ENCODE peak calls at places on chromosomes 12 and 14, in eight cellular contexts. S is colonic mucosa, O is small intestine, K is A549, J is esophagus squamous epithelium, V is left ventricle myocardium inferior, N is ascending aorta, Y is lung. Q is an unnamed sample. For H3K9me3, the result is how much of the 10 kb centered on the place peaks cover.

GRCh38 chr12:10073266-10073665 is 25.5 kb downstream of the CLEC1A start:
- DNase-seq in V (no peak), O (no peak), S (no peak), N (no peak), J (no peak), K (no peak), Y (no peak), Q (no peak)

GRCh38 chr12:98297557-98297956 is 217.8 kb upstream of the TMPO start:
- DNase-seq in K (no peak), N (no peak), Y (no peak), O (no peak), J (no peak), V (no peak), S (no peak), Q (no peak)

GRCh38 chr14:90443161-90444076 is 46.6 kb downstream of the CALM1 start:
- DNase-seq in K (no peak), J (no peak), N (no peak), S (no peak), Y (no peak), O (no peak), V (no peak), Q (no peak)

GRCh38 chr12:11653215-11653753 is 3.8 kb downstream of the ETV6 start:
- DNase-seq in J (no peak), Y (no peak), N (no peak), K (no peak), O (peak), S (no peak), V (no peak), Q (no peak)

GRCh38 chr12:50626026-50626425 is 121.2 kb downstream of the DIP2B start:
- DNase-seq in V (no peak), J (no peak), N (no peak), K (no peak), Y (no peak), S (no peak), O (no peak), Q (no peak)

GRCh38 chr12:89355243-89356068 is 3.2 kb upstream of the DUSP6 start:
- DNase-seq in Y (no peak), S (no peak), V (no peak), O (no peak), K (peak), N (no peak), J (no peak), Q (no peak)

GRCh38 chr12:18323159-18323558 is 61.8 kb downstream of the PIK3C2G start:
- DNase-seq in S (no peak), Y (no peak), O (no peak), K (no peak), J (no peak), V (no peak), N (no peak), Q (no peak)

GRCh38 chr12:19643635-19644034 is 204.3 kb downstream of the AEBP2 start:
- DNase-seq in Y (no peak), V (no peak), O (peak), J (no peak), S (no peak), N (no peak), K (peak), Q (no peak)

GRCh38 chr12:105738036-105738435 is 400.7 kb downstream of the NUAK1 start:
- DNase-seq in S (no peak), O (no peak), N (no peak), J (no peak), V (peak), K (no peak), Y (no peak), Q (peak)

GRCh38 chr12:3077572-3078081 is 448 bp downstream of the TSPAN9 start:
- DNase-seq in K (no peak), S (peak), V (peak), N (no peak), O (peak), Y (no peak), J (no peak), Q (peak)

GRCh38 chr12:22543246-22544037 is 900 bp downstream of the C2CD5 start:
- DNase-seq in Y (peak), K (no peak), N (no peak), J (peak), V (peak), S (peak), O (peak), Q (no peak)

GRCh38 chr12:559907-560455 is 100.2 kb downstream of the B4GALNT3 start:
- DNase-seq in O (no peak), V (no peak), N (no peak), S (no peak), K (no peak), Y (no peak), J (no peak), Q (no peak)

GRCh38 chr14:76947838-76948184 is 80.7 kb downstream of the IRF2BPL start:
- DNase-seq in S (no peak), V (no peak), N (no peak), K (no peak), J (no peak), O (no peak), Y (no peak), Q (no peak)
- H3K27ac ChIP-seq in S (peak), V (peak), N (peak), K (peak), J (peak), O (no peak), Y (peak), Q (peak)

DNA sequence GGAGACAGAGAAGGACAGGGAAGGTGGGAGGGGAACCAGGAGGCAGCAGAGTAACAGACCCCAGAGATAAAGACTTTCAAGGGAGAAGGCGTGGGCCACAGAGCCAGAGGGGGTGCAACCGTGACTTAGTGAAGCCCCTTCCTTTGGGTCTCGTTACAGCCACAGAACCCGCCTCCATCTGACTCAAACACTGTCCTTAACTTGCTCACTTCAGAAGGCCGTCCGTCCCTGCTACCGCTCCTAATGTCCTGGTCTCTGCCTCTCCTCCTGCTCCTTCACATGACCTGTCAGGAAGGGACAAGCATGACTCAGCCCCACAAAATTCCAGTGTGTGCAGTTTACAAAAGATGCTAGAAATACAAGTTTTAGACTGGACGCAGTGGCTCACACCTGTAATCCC is 18.0 kb downstream of the RIMBP2 start:
- DNase-seq in S (no peak), V (no peak), J (no peak), N (no peak), O (no peak), Y (no peak), K (no peak), Q (no peak)
- H3K9me3 ChIP-seq in S (under half), V (under half), J (under half), N (under half), O (under half), Y (under half), K (under half), Q (under half)

DNA sequence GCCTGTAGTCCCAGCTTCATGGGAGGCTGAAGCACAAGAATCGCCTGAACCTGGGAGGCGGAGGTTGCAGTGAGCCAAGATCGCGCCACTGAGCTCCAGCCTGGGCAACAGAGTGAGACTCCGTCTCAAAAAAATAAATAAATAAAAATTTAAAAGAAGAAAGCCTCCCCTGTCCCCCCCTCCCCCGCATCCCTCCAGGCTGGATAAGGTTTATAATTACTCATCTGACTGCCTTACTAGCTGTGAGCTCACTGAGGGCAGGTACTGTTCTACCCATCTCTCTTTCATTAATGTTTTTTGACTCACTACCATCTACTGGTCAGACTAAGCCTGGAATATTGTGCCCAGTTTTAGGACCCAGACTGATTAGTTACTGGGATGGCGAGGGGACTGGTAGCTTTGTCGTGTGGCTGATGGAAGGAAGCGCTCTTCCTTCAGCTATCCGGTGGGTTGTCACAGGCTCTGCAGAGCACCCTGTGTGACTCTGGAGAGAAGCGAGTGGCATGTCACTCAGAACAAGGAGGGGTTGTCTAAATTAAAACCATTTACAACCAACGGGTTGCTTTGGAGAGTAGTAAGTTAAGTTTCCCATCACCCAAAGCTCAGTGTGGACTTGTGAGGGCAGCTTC is 16.9 kb downstream of the EVL start:
- DNase-seq in J (no peak), K (no peak), S (no peak), N (no peak), V (no peak), Y (no peak), O (no peak), Q (no peak)
- H3K27ac ChIP-seq in J (no peak), K (no peak), S (no peak), N (no peak), V (no peak), Y (no peak), O (no peak), Q (no peak)

GRCh38 chr12:94637714-94638113 is 12.6 kb downstream of the TMCC3 start:
- DNase-seq in S (no peak), J (no peak), N (no peak), O (no peak), K (no peak), V (no peak), Y (no peak), Q (no peak)

GRCh38 chr12:94638521-94638920 is 11.8 kb downstream of the TMCC3 start:
- DNase-seq in J (no peak), O (no peak), Y (no peak), N (no peak), S (no peak), K (no peak), V (no peak), Q (no peak)

GRCh38 chr12:94641283-94641682 is 9.1 kb downstream of the TMCC3 start:
- DNase-seq in Y (no peak), N (no peak), K (no peak), V (no peak), S (no peak), J (no peak), O (no peak), Q (no peak)

GRCh38 chr12:94640134-94640928 is 10.0 kb downstream of the TMCC3 start:
- DNase-seq in K (no peak), N (no peak), S (no peak), V (no peak), O (no peak), J (no peak), Y (no peak), Q (no peak)

DNA sequence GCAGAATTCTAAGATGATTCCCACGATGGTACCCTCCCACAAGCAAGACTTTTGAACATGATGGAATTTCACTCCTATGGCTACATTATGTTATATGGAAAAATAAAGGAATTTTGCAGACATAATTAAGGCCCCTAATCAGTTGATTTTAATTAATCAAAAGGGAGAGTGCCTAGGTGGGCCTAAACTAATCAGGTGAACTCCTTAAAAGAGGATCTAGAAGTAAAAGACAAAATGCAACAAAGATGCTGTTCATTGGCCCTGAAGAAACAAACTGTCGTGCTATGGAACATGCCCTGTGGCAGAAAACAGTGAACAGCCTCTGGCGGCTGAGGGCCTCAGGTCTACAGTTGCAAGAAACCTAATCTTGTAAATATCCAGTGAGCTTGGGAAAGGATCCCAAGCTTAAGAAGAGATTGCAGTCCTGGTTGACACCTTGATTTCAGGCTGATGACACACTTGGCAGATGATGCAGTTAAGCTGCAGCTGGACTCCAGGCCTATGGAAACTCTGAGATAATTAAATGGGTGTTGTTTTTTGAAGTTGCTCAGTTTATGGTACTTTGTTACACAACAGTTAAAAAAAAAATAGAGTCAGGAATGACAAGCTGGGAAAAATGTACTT is 13.8 kb downstream of the TMCC3 start:
- DNase-seq in K (no peak), J (no peak), N (no peak), Y (no peak), S (no peak), O (no peak), V (no peak), Q (no peak)
- H3K9me3 ChIP-seq in K (under half), J (under half), N (under half), Y (under half), S (under half), O (under half), V (under half), Q (under half)

DNA sequence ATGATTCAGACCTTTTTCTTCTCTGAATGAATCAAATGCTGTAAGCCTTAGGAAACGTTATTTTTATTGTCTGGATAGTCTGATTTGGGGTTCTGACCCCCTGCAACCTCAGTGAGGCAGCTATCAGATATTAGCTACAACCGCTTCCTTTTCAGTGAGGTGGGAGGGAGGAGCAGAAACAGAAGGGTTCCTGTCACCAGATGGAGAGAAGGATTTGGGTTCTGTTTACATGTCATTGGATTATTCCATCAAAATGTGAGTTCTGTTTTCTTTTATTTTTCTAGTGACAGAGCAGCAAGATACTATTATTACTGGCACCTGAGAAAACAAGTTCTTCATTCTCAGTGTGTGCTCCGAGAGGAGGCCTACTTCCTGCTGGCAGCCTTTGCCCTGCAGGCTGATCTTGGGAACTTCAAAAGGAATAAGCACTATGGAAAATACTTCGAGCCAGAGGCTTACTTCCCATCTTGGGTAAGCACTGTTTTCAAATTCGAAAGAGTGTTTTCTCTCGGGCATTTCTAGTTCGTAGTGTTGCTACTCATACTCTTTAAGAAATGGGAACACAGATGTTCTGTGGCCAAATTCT is 52.8 kb downstream of the FRMD6 start:
- DNase-seq in J (no peak), N (no peak), Y (no peak), S (no peak), O (no peak), K (no peak), V (no peak), Q (no peak)
- H3K27ac ChIP-seq in J (no peak), N (peak), Y (no peak), S (no peak), O (no peak), K (no peak), V (no peak), Q (no peak)

DNA sequence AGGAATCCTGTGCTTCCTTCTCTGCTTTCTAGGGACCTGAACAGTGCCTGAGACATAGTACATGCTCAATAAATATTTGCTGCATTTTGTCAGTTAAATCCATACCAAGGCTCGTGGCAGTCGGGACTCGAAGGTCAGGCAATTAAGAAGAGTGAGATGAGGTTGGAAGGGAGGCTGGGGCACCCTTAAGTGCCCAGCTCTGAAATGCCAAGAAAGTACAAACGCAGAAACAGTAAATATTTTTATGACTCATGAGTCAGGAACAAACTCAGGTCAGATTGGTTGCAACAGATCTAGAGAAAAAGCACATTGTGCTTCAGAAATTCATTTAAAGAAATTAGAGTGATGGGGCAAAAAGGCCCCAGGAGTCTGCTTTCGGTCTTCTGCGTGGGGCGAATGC is 83.0 kb upstream of the FZD10 start:
- DNase-seq in J (no peak), O (no peak), N (no peak), K (no peak), Y (no peak), S (no peak), V (no peak), Q (no peak)
- H3K9me3 ChIP-seq in J (under half), O (under half), N (under half), K (under half), Y (under half), S (under half), V (under half), Q (under half)

GRCh38 chr12:107320929-107321618 is 227.7 kb upstream of the CRY1 start:
- DNase-seq in J (no peak), V (no peak), S (no peak), Y (no peak), K (peak), N (no peak), O (no peak), Q (no peak)
- H3K27ac ChIP-seq in J (peak), V (no peak), S (no peak), Y (no peak), K (peak), N (no peak), O (no peak), Q (no peak)

GRCh38 chr14:99521176-99522024 is 40.2 kb downstream of the CCNK start:
- DNase-seq in Y (no peak), N (no peak), V (peak), O (no peak), K (no peak), S (no peak), J (no peak), Q (no peak)

GRCh38 chr14:99520571-99521081 is 39.4 kb downstream of the CCNK start:
- DNase-seq in N (no peak), V (no peak), K (no peak), S (no peak), J (no peak), O (no peak), Y (no peak), Q (no peak)

GRCh38 chr14:99522934-99523660 is 41.9 kb downstream of the CCNK start:
- DNase-seq in N (no peak), K (no peak), J (no peak), S (no peak), O (no peak), Y (no peak), V (peak), Q (no peak)

GRCh38 chr14:99522457-99522891 is 41.3 kb downstream of the CCNK start:
- DNase-seq in Y (no peak), V (peak), J (no peak), K (peak), N (no peak), S (no peak), O (no peak), Q (peak)

DNA sequence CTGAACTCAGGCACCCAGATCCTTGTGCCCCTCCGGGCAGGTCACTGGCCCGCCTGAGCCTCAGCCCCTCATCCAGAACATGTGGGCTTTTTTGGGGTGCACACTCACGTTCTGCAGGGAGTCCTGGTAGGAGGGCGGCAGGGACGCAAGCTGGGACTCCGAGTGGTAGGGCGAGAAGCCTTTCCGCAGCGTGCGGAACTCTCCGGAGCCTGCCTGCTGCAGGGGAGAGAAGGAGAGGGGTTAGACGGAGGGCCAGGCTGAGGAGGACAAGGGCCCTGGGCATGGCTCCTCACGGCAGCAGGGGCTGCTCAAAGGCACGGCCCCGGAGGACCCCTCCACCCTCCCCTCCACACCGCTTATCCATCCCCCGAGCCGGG is 40.8 kb downstream of the CCNK start:
- DNase-seq in J (no peak), N (no peak), O (no peak), S (no peak), K (no peak), V (peak), Y (no peak), Q (no peak)
- H3K9me3 ChIP-seq in J (under half), N (under half), O (under half), S (under half), K (under half), V (under half), Y (under half), Q (under half)

GRCh38 chr12:4974217-4974616 is 64.5 kb downstream of the KCNA1 start:
- DNase-seq in K (no peak), N (no peak), Y (no peak), J (no peak), S (no peak), V (no peak), O (no peak), Q (no peak)
- H3K27ac ChIP-seq in K (no peak), N (no peak), Y (no peak), J (no peak), S (no peak), V (no peak), O (no peak), Q (no peak)

GRCh38 chr12:57171668-57172067 is 24.2 kb upstream of the LRP1-AS start:
- DNase-seq in J (no peak), Y (no peak), O (no peak), S (no peak), K (no peak), V (no peak), N (no peak), Q (no peak)
- H3K9me3 ChIP-seq in J (under half), Y (under half), O (under half), S (under half), K (under half), V (under half), N (under half), Q (under half)

Q was measured in SJSA1.